ENCODE peak calls at places on chromosomes 3 and 15, in six cellular contexts. K, H, Z, Q, B and O are unnamed samples.

GRCh38 chr15:82846621-82847020 is 37.2 kb downstream of the WHAMM start:
- DNase-seq in Q (no peak), H (no peak), K (no peak), Z (no peak), B (no peak), O (no peak)

GRCh38 chr15:90762109-90762508 is 45.0 kb downstream of the BLM start:
- DNase-seq in B (peak), Q (peak), K (no peak), Z (peak), H (no peak), O (peak)

GRCh38 chr3:46096336-46096735 is 69.1 kb upstream of the XCR1 start:
- DNase-seq in B (no peak), Z (no peak), H (no peak), Q (no peak), K (no peak), O (no peak)

GRCh38 chr3:99366663-99367429 is 271.5 kb upstream of the COL8A1 start:
- DNase-seq in Q (no peak), K (no peak), H (peak), Z (no peak), B (peak), O (no peak)

GRCh38 chr3:18625085-18625484 is 199.9 kb upstream of the SATB1 start:
- DNase-seq in H (no peak), Q (no peak), Z (no peak), K (no peak), B (no peak), O (no peak)

GRCh38 chr3:110932515-110933095 is 139.0 kb upstream of the NECTIN3 start:
- DNase-seq in H (no peak), Q (peak), Z (no peak), K (no peak), B (no peak), O (peak)

GRCh38 chr15:48775556-48775955 is 35.3 kb downstream of the CEP152 start:
- DNase-seq in Z (peak), Q (no peak), K (no peak), H (peak), B (peak), O (no peak)

GRCh38 chr3:36729204-36730056 is 34.9 kb downstream of the DCLK3 start:
- DNase-seq in H (peak), Z (peak), B (peak), Q (peak), K (peak), O (peak)

GRCh38 chr3:33865133-33865532 is 66.7 kb downstream of the PDCD6IP start:
- DNase-seq in B (no peak), K (no peak), Z (no peak), Q (no peak), H (no peak), O (no peak)

GRCh38 chr15:57550640-57551039 is 41.1 kb upstream of the MYZAP start:
- DNase-seq in H (peak), B (no peak), Q (no peak), K (no peak), Z (no peak), O (no peak)

GRCh38 chr3:78751266-78751665 is 1016.5 kb downstream of the ROBO1 start:
- DNase-seq in B (no peak), Z (no peak), K (no peak), H (no peak), Q (no peak), O (no peak)

GRCh38 chr3:56878046-56878445 is 76.3 kb upstream of the ARHGEF3 start:
- DNase-seq in K (no peak), Z (no peak), Q (no peak), B (peak), H (peak), O (peak)

GRCh38 chr3:128482175-128482856 is 10.7 kb downstream of the GATA2 start:
- DNase-seq in Z (peak), H (peak), Q (no peak), K (no peak), B (no peak), O (no peak)
- H3K4me3 ChIP-seq in Z (peak), H (no peak), Q (no peak), K (no peak), B (no peak), O (no peak)

GRCh38 chr3:52043750-52044149 is 12.6 kb downstream of the DUSP7 start:
- DNase-seq in Z (no peak), B (peak), H (no peak), Q (no peak), K (no peak), O (no peak)

GRCh38 chr3:52046914-52047239 is 9.5 kb downstream of the DUSP7 start:
- DNase-seq in Q (no peak), K (no peak), H (no peak), Z (no peak), B (no peak), O (no peak)

GRCh38 chr3:52046186-52046913 is 10.0 kb downstream of the DUSP7 start:
- DNase-seq in H (peak), Q (peak), B (peak), K (peak), Z (peak), O (peak)

GRCh38 chr3:52047295-52047960 is 8.9 kb downstream of the DUSP7 start:
- DNase-seq in B (peak), K (no peak), H (peak), Z (no peak), Q (no peak), O (no peak)

GRCh38 chr3:52044869-52045616 is 11.3 kb downstream of the DUSP7 start:
- DNase-seq in H (no peak), Q (no peak), B (no peak), K (no peak), Z (no peak), O (no peak)
- TF ChIP-seq CTCF in H (no peak), Q (no peak), B (no peak), K (no peak), Z (no peak), O (no peak)

GRCh38 chr15:87118424-87118823 is 1038.8 kb downstream of the AGBL1 start:
- DNase-seq in Z (no peak), H (no peak), K (no peak), B (no peak), Q (no peak), O (no peak)
- H3K4me3 ChIP-seq in Z (no peak), H (no peak), K (no peak), B (no peak), Q (no peak), O (no peak)

GRCh38 chr3:194174407-194174806 is 38.5 kb downstream of the HES1 start:
- DNase-seq in K (no peak), H (no peak), Z (no peak), Q (no peak), B (no peak), O (no peak)
- TF ChIP-seq CTCF in K (no peak), H (no peak), Z (no peak), Q (no peak), B (no peak), O (no peak)